ENCODE peak calls at places on chromosomes 4 and X, in four cellular contexts. One of them, this sample, is unnamed. For H3K9me1, the result is how much of the 10 kb centered on the place peaks cover.

GRCh38 chr4:12555011-12555410 is 929.1 kb downstream of the RAB28 start:
- DNase-seq in K562: no peak
- DNase-seq in endothelial cell of umbilical vein: no peak
- DNase-seq in IMR-90: no peak
- DNase-seq in this sample: no peak

GRCh38 chr4:170990989-170991589 is 822.1 kb upstream of the GALNTL6 start:
- DNase-seq in K562: peak
- DNase-seq in endothelial cell of umbilical vein: no peak
- DNase-seq in IMR-90: no peak
- DNase-seq in this sample: no peak

GRCh38 chr4:6674500-6675149 is 19.1 kb upstream of the S100P start:
- DNase-seq in IMR-90: peak
- DNase-seq in endothelial cell of umbilical vein: peak
- DNase-seq in K562: peak
- DNase-seq in this sample: no peak

GRCh38 chr4:13159041-13159620 is 325.0 kb downstream of the RAB28 start:
- DNase-seq in K562: no peak
- DNase-seq in endothelial cell of umbilical vein: no peak
- DNase-seq in IMR-90: no peak
- DNase-seq in this sample: no peak

GRCh38 chr4:77921701-77922100 is 59.1 kb downstream of the MRPL1 start:
- DNase-seq in endothelial cell of umbilical vein: peak
- DNase-seq in K562: no peak
- DNase-seq in IMR-90: peak
- DNase-seq in this sample: peak

GRCh38 chr4:101232074-101232776 is 115.1 kb downstream of the PPP3CA start:
- DNase-seq in K562: no peak
- DNase-seq in endothelial cell of umbilical vein: peak
- DNase-seq in IMR-90: peak
- DNase-seq in this sample: peak

GRCh38 chr4:152696764-152697250 is 17.0 kb upstream of the TMEM154 start:
- DNase-seq in IMR-90: peak
- DNase-seq in endothelial cell of umbilical vein: no peak
- DNase-seq in K562: no peak
- DNase-seq in this sample: peak

GRCh38 chr4:39021631-39022030 is 10.6 kb downstream of the TMEM156 start:
- DNase-seq in IMR-90: peak
- DNase-seq in K562: no peak
- DNase-seq in endothelial cell of umbilical vein: no peak
- DNase-seq in this sample: no peak

GRCh38 chr4:6957148-6957520 is 47.5 kb downstream of the TBC1D14 start:
- DNase-seq in IMR-90: peak
- DNase-seq in endothelial cell of umbilical vein: no peak
- DNase-seq in K562: no peak
- DNase-seq in this sample: no peak

GRCh38 chr4:32985256-32985655 is 2265.1 kb downstream of the PCDH7 start:
- DNase-seq in IMR-90: no peak
- DNase-seq in endothelial cell of umbilical vein: no peak
- DNase-seq in K562: no peak
- DNase-seq in this sample: no peak

GRCh38 chr4:9811796-9812195 is 30.4 kb downstream of the DRD5 start:
- DNase-seq in endothelial cell of umbilical vein: no peak
- DNase-seq in IMR-90: no peak
- DNase-seq in K562: no peak
- DNase-seq in this sample: no peak

GRCh38 chr4:76931576-76932276 is 17.8 kb upstream of the SEPTIN11 start:
- DNase-seq in endothelial cell of umbilical vein: no peak
- DNase-seq in K562: no peak
- DNase-seq in IMR-90: peak
- DNase-seq in this sample: no peak

GRCh38 chr4:87758278-87758677 is 41.1 kb upstream of the IBSP start:
- DNase-seq in IMR-90: no peak
- DNase-seq in K562: no peak
- DNase-seq in endothelial cell of umbilical vein: no peak
- DNase-seq in this sample: no peak

GRCh38 chr4:179097741-179098140 is 1655.5 kb upstream of the AGA start:
- DNase-seq in endothelial cell of umbilical vein: no peak
- DNase-seq in K562: peak
- DNase-seq in IMR-90: peak
- DNase-seq in this sample: no peak

GRCh38 chr4:116881077-116881476 is 204.3 kb downstream of the TRAM1L1 start:
- DNase-seq in endothelial cell of umbilical vein: no peak
- DNase-seq in K562: no peak
- DNase-seq in IMR-90: no peak
- DNase-seq in this sample: no peak

GRCh38 chr4:152673489-152673888 is 6.3 kb downstream of the TMEM154 start:
- DNase-seq in IMR-90: no peak
- DNase-seq in K562: no peak
- DNase-seq in endothelial cell of umbilical vein: no peak
- DNase-seq in this sample: no peak

GRCh38 chr4:38664704-38665401 is 854 bp downstream of the KLF3 start:
- DNase-seq in IMR-90: peak
- DNase-seq in endothelial cell of umbilical vein: peak
- DNase-seq in K562: peak
- DNase-seq in this sample: no peak

GRCh38 chr4:185203380-185204237 is at the start of gene CFAP97:
- DNase-seq in IMR-90: peak
- DNase-seq in K562: peak
- DNase-seq in endothelial cell of umbilical vein: peak
- DNase-seq in this sample: no peak

GRCh38 chrX:79270401-79270800 is 96.7 kb downstream of the ITM2A start:
- DNase-seq in IMR-90: no peak
- DNase-seq in K562: peak
- DNase-seq in endothelial cell of umbilical vein: peak
- DNase-seq in this sample: no peak

GRCh38 chr4:98209111-98209510 is 52.1 kb upstream of the RAP1GDS1 start:
- DNase-seq in K562: no peak
- DNase-seq in IMR-90: no peak
- DNase-seq in endothelial cell of umbilical vein: no peak
- DNase-seq in this sample: no peak
- H2AFZ ChIP-seq in K562: no peak
- H2AFZ ChIP-seq in IMR-90: no peak
- H2AFZ ChIP-seq in endothelial cell of umbilical vein: no peak
- H2AFZ ChIP-seq in this sample: no peak

GRCh38 chrX:40880712-40881111 is 145.4 kb upstream of the MED14 start:
- DNase-seq in K562: no peak
- DNase-seq in IMR-90: no peak
- DNase-seq in endothelial cell of umbilical vein: no peak
- DNase-seq in this sample: no peak
- H3K9me1 ChIP-seq in K562: under half
- H3K9me1 ChIP-seq in IMR-90: under half
- H3K9me1 ChIP-seq in endothelial cell of umbilical vein: under half
- H3K9me1 ChIP-seq in this sample: under half

GRCh38 chr4:54929459-54929858 is 195.9 kb downstream of the KDR start:
- DNase-seq in endothelial cell of umbilical vein: no peak
- DNase-seq in K562: no peak
- DNase-seq in IMR-90: no peak
- DNase-seq in this sample: no peak

GRCh38 chr4:54933579-54933978 is 191.8 kb downstream of the KDR start:
- DNase-seq in K562: no peak
- DNase-seq in IMR-90: no peak
- DNase-seq in endothelial cell of umbilical vein: no peak
- DNase-seq in this sample: no peak

GRCh38 chr4:54924891-54925290 is 200.5 kb downstream of the KDR start:
- DNase-seq in K562: no peak
- DNase-seq in endothelial cell of umbilical vein: no peak
- DNase-seq in IMR-90: no peak
- DNase-seq in this sample: no peak

DNA sequence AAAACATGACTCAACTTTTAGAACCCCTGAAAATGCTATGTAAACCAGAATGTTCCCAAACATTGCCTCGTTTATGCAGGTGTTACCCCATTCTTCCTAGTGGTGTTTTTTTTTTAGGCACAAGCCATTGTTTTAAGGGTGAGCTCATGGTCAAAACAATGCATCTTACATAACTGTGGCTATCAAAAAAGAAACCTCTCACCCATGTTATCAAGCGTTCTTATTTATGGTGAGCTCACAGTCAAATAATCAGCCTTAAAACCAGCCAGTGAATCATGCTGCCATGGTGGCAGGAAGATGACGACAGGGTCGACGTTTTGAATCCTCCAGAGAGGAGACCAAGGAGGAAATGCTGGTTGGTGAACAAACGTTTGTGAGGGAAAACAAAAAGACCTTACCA is 195.2 kb downstream of the KDR start:
- DNase-seq in IMR-90: peak
- DNase-seq in K562: no peak
- DNase-seq in endothelial cell of umbilical vein: peak
- DNase-seq in this sample: peak
- H2AFZ ChIP-seq in IMR-90: no peak
- H2AFZ ChIP-seq in K562: no peak
- H2AFZ ChIP-seq in endothelial cell of umbilical vein: peak
- H2AFZ ChIP-seq in this sample: no peak

DNA sequence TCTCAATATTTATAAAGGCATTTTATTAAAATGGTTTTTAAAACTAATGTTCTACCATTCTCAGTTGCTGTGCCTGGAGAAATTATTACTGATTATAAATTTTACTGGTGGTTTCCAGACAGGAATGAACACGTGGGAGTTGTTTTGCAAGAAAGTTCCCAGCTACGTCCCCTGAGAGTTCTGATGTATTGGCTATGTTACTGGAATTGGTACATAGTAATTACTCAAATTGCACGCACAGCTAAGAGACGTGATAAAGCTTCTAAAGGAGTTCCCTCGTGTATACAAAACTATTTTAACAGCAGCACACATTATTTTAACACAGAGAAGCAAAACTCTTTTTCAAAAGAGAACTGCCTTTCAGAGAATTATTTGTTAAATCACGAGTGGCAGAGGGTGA is 292.2 kb downstream of the NLGN4X start:
- DNase-seq in K562: no peak
- DNase-seq in endothelial cell of umbilical vein: no peak
- DNase-seq in IMR-90: no peak
- DNase-seq in this sample: no peak
- H3K9me1 ChIP-seq in K562: under half
- H3K9me1 ChIP-seq in endothelial cell of umbilical vein: under half
- H3K9me1 ChIP-seq in IMR-90: under half
- H3K9me1 ChIP-seq in this sample: under half

DNA sequence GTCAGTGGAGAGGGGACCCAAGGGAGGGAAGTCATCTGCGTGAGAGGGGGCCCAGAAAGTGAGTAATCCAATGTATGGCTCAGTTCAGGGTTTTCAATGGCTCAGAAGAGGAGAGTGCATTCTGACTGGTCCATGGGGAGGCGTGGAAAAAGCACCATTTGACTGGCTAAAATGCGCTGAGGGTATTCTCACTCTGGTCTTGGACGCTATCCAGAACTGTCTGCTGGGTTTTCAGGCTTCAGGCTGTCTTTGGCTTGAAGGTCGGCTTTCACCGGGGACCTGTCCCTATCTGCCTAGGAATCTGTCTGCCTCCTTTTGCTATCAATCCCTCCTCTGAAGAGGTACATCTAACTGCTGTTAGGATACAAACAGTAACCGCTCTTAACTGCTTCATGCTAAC is 26.4 kb downstream of the EPGN start:
- DNase-seq in endothelial cell of umbilical vein: no peak
- DNase-seq in K562: peak
- DNase-seq in IMR-90: no peak
- DNase-seq in this sample: no peak
- H2AFZ ChIP-seq in endothelial cell of umbilical vein: no peak
- H2AFZ ChIP-seq in K562: peak
- H2AFZ ChIP-seq in IMR-90: no peak
- H2AFZ ChIP-seq in this sample: no peak

DNA sequence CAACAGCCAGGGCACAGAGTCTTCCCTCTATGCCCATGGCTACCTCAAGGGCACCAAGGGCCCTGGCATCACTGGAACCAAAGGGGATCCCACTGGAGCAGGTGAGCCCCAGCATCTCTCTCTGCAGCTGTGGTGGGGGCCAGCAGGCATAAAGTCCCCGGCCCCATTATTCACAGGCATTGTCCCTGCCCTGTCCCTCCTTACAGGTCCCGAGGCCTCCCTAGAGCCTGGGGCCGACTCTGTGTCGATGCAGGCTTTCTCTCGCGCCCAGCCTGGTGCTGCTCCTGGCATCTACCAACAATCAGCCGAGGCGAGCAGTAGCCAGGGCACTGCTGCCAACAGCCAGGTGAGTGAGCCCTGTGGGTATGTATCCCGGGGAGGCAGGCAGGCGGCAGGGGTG is 12.3 kb upstream of the UBA1 start:
- DNase-seq in IMR-90: no peak
- DNase-seq in K562: no peak
- DNase-seq in endothelial cell of umbilical vein: no peak
- DNase-seq in this sample: no peak
- H3K9me1 ChIP-seq in IMR-90: under half
- H3K9me1 ChIP-seq in K562: under half
- H3K9me1 ChIP-seq in endothelial cell of umbilical vein: under half
- H3K9me1 ChIP-seq in this sample: under half

DNA sequence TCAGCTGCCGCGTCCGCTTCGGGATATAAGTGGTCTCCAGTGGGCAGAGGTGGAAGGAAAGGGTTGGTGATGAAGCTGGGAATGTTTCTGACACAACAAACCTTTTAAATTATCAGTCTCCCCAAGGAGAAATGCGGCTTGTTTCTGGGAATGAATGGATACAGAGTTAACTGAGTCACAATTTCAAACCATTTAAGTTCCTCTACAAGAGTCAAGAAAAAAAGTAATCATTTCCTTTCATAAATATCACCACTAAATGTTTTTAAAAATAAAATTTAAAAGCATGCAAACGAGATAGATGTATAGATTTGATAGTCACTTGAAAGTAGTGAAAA is 1.4 kb downstream of the GASK1B start:
- DNase-seq in K562: no peak
- DNase-seq in IMR-90: no peak
- DNase-seq in endothelial cell of umbilical vein: peak
- DNase-seq in this sample: no peak
- H2AFZ ChIP-seq in K562: peak
- H2AFZ ChIP-seq in IMR-90: peak
- H2AFZ ChIP-seq in endothelial cell of umbilical vein: peak
- H2AFZ ChIP-seq in this sample: peak

DNA sequence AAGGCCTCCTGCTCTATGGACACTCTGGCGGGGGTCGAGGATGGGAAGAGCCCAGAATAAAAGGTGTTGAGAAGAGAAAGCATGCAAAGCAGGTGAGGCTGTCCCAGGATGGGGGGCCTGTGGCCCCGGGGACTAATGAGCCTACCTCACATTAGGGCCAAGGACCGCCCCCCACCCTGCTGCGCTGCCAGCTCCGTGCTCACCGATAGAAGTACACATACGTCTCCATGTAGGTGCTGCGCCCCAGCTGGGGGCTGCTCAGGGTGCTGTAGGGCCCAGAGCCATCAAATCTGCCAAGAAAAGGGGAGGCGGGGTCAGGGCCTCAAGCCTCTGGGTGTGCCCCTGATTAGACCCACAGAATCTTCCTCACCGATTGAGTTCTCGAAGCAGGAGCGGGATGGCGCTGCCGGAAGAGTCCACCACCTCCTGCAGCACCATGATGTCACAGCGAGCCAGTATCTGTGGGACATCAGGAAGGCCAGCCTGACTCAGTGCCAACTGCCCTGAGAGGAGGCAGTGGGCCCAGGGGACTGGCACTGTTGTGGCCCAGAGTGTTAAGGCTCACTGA is 4.3 kb downstream of the DNASE1L1 start:
- DNase-seq in IMR-90: no peak
- DNase-seq in K562: no peak
- DNase-seq in endothelial cell of umbilical vein: no peak
- DNase-seq in this sample: no peak
- H3K9me1 ChIP-seq in IMR-90: under half
- H3K9me1 ChIP-seq in K562: under half
- H3K9me1 ChIP-seq in endothelial cell of umbilical vein: under half
- H3K9me1 ChIP-seq in this sample: under half

This sample was measured in keratinocyte.